ENCODE peak calls at places on chromosome 14, in five cellular contexts. One of them, this sample, is unnamed. For H3K4me1, the result is how much of the 10 kb centered on the place peaks cover.

GRCh38 chr14:48341069-48341468 is 665.7 kb upstream of the MDGA2 start:
- DNase-seq in effector memory CD4-positive, alpha-beta T cell: no peak
- DNase-seq in IMR-90: no peak
- DNase-seq in aorta: no peak
- DNase-seq in lung: no peak
- DNase-seq in this sample: no peak

GRCh38 chr14:64112859-64113258 is 181.3 kb downstream of the ESR2 start:
- DNase-seq in effector memory CD4-positive, alpha-beta T cell: no peak
- DNase-seq in IMR-90: no peak
- DNase-seq in aorta: no peak
- DNase-seq in lung: no peak
- DNase-seq in this sample: no peak

GRCh38 chr14:68000516-68000915 is 180.9 kb downstream of the RAD51B start:
- DNase-seq in effector memory CD4-positive, alpha-beta T cell: no peak
- DNase-seq in IMR-90: no peak
- DNase-seq in aorta: no peak
- DNase-seq in lung: no peak
- DNase-seq in this sample: no peak

GRCh38 chr14:88831285-88831684 is 6.8 kb downstream of the TTC8 start:
- DNase-seq in effector memory CD4-positive, alpha-beta T cell: no peak
- DNase-seq in IMR-90: peak
- DNase-seq in aorta: no peak
- DNase-seq in lung: no peak
- DNase-seq in this sample: no peak

GRCh38 chr14:61300209-61300608 is 19.1 kb upstream of the TMEM30B start:
- DNase-seq in effector memory CD4-positive, alpha-beta T cell: no peak
- DNase-seq in IMR-90: no peak
- DNase-seq in aorta: no peak
- DNase-seq in lung: no peak
- DNase-seq in this sample: no peak

GRCh38 chr14:96095581-96096476 is 56.7 kb downstream of the C14orf132 start:
- DNase-seq in effector memory CD4-positive, alpha-beta T cell: no peak
- DNase-seq in IMR-90: peak
- DNase-seq in aorta: peak
- DNase-seq in lung: peak
- DNase-seq in this sample: no peak

GRCh38 chr14:102663031-102663430 is 70.6 kb downstream of the RCOR1 start:
- DNase-seq in effector memory CD4-positive, alpha-beta T cell: no peak
- DNase-seq in IMR-90: no peak
- DNase-seq in aorta: no peak
- DNase-seq in lung: no peak
- DNase-seq in this sample: no peak

GRCh38 chr14:50263321-50263720 is 31.9 kb upstream of the SOS2 start:
- DNase-seq in effector memory CD4-positive, alpha-beta T cell: no peak
- DNase-seq in IMR-90: no peak
- DNase-seq in aorta: no peak
- DNase-seq in lung: no peak
- DNase-seq in this sample: no peak

GRCh38 chr14:30656190-30656632 is 34.1 kb downstream of the SCFD1 start:
- DNase-seq in effector memory CD4-positive, alpha-beta T cell: peak
- DNase-seq in IMR-90: peak
- DNase-seq in aorta: no peak
- DNase-seq in lung: no peak
- DNase-seq in this sample: peak

GRCh38 chr14:62097072-62097471 is 334.9 kb downstream of the SNAPC1 start:
- DNase-seq in effector memory CD4-positive, alpha-beta T cell: no peak
- DNase-seq in IMR-90: peak
- DNase-seq in aorta: no peak
- DNase-seq in lung: no peak
- DNase-seq in this sample: no peak

GRCh38 chr14:49461529-49462401 is 124.4 kb downstream of the RPS29 start:
- DNase-seq in effector memory CD4-positive, alpha-beta T cell: peak
- DNase-seq in IMR-90: peak
- DNase-seq in aorta: no peak
- DNase-seq in lung: peak
- DNase-seq in this sample: peak

GRCh38 chr14:91164676-91165075 is 50.8 kb downstream of the DGLUCY start:
- DNase-seq in effector memory CD4-positive, alpha-beta T cell: no peak
- DNase-seq in IMR-90: no peak
- DNase-seq in aorta: no peak
- DNase-seq in lung: peak
- DNase-seq in this sample: no peak

GRCh38 chr14:62077676-62078261 is 315.5 kb downstream of the SNAPC1 start:
- DNase-seq in effector memory CD4-positive, alpha-beta T cell: no peak
- DNase-seq in IMR-90: no peak
- DNase-seq in aorta: no peak
- DNase-seq in lung: no peak
- DNase-seq in this sample: peak

GRCh38 chr14:50740858-50741257 is 72.8 kb upstream of the SAV1 start:
- DNase-seq in effector memory CD4-positive, alpha-beta T cell: no peak
- DNase-seq in IMR-90: no peak
- DNase-seq in aorta: no peak
- DNase-seq in lung: no peak
- DNase-seq in this sample: no peak

GRCh38 chr14:101179691-101180211 is 276.2 kb upstream of the RTL1 start:
- DNase-seq in effector memory CD4-positive, alpha-beta T cell: no peak
- DNase-seq in IMR-90: no peak
- DNase-seq in aorta: no peak
- DNase-seq in lung: peak
- DNase-seq in this sample: no peak

GRCh38 chr14:106200539-106201310 is 674.3 kb downstream of the TMEM121 start:
- DNase-seq in effector memory CD4-positive, alpha-beta T cell: no peak
- DNase-seq in IMR-90: no peak
- DNase-seq in aorta: no peak
- DNase-seq in lung: no peak
- DNase-seq in this sample: peak

GRCh38 chr14:73474952-73475351 is 15.8 kb upstream of the RIOX1 start:
- DNase-seq in effector memory CD4-positive, alpha-beta T cell: no peak
- DNase-seq in IMR-90: no peak
- DNase-seq in aorta: no peak
- DNase-seq in lung: no peak
- DNase-seq in this sample: no peak

GRCh38 chr14:60058087-60058486 is 33.6 kb upstream of the PCNX4 start:
- DNase-seq in effector memory CD4-positive, alpha-beta T cell: no peak
- DNase-seq in IMR-90: no peak
- DNase-seq in aorta: no peak
- DNase-seq in lung: no peak
- DNase-seq in this sample: no peak

GRCh38 chr14:67186369-67186768 is 2.9 kb upstream of the GARIN2 start:
- DNase-seq in effector memory CD4-positive, alpha-beta T cell: no peak
- DNase-seq in IMR-90: no peak
- DNase-seq in aorta: no peak
- DNase-seq in lung: no peak
- DNase-seq in this sample: no peak

GRCh38 chr14:97350894-97351713 is 553.9 kb downstream of the VRK1 start:
- DNase-seq in effector memory CD4-positive, alpha-beta T cell: no peak
- DNase-seq in IMR-90: no peak
- DNase-seq in aorta: no peak
- DNase-seq in lung: no peak
- DNase-seq in this sample: no peak

GRCh38 chr14:35337557-35338255 is 45.5 kb downstream of the PSMA6 start:
- DNase-seq in effector memory CD4-positive, alpha-beta T cell: no peak
- DNase-seq in IMR-90: no peak
- DNase-seq in aorta: no peak
- DNase-seq in lung: peak
- DNase-seq in this sample: no peak

GRCh38 chr14:35335388-35336092 is 43.4 kb downstream of the PSMA6 start:
- DNase-seq in effector memory CD4-positive, alpha-beta T cell: no peak
- DNase-seq in IMR-90: no peak
- DNase-seq in aorta: no peak
- DNase-seq in lung: no peak
- DNase-seq in this sample: no peak

GRCh38 chr14:35338731-35339405 is 46.7 kb downstream of the PSMA6 start:
- DNase-seq in effector memory CD4-positive, alpha-beta T cell: no peak
- DNase-seq in IMR-90: no peak
- DNase-seq in aorta: no peak
- DNase-seq in lung: no peak
- DNase-seq in this sample: no peak

GRCh38 chr14:35336171-35337073 is 44.2 kb downstream of the PSMA6 start:
- DNase-seq in effector memory CD4-positive, alpha-beta T cell: no peak
- DNase-seq in IMR-90: peak
- DNase-seq in aorta: peak
- DNase-seq in lung: peak
- DNase-seq in this sample: no peak

DNA sequence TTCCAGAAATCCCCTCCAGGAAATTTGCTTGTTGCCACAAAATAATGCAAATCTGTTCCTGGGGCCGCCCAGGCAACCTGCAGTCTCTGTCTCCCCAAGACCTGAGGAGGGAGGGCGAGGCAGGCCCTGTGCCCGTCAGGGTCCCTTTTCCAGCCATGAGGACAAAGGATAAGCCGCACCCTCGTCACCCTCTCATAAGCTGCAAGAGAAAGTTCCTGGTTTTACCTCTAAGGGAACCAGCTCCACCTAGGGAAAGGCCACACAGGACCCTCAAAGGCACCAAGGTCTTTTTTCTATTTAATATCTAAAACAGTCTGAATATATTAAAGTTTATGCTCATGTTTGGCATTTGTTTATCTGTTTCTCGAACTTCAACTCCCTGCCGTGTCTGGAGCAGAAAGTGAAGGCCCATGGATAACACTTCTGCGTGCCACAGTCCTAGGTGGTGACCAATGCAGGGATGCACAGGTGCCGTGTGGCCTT is 44.9 kb downstream of the PSMA6 start:
- DNase-seq in effector memory CD4-positive, alpha-beta T cell: no peak
- DNase-seq in IMR-90: no peak
- DNase-seq in aorta: no peak
- DNase-seq in lung: no peak
- DNase-seq in this sample: no peak
- H3K4me1 ChIP-seq in effector memory CD4-positive, alpha-beta T cell: under half
- H3K4me1 ChIP-seq in IMR-90: under half
- H3K4me1 ChIP-seq in aorta: under half
- H3K4me1 ChIP-seq in lung: under half
- H3K4me1 ChIP-seq in this sample: under half

DNA sequence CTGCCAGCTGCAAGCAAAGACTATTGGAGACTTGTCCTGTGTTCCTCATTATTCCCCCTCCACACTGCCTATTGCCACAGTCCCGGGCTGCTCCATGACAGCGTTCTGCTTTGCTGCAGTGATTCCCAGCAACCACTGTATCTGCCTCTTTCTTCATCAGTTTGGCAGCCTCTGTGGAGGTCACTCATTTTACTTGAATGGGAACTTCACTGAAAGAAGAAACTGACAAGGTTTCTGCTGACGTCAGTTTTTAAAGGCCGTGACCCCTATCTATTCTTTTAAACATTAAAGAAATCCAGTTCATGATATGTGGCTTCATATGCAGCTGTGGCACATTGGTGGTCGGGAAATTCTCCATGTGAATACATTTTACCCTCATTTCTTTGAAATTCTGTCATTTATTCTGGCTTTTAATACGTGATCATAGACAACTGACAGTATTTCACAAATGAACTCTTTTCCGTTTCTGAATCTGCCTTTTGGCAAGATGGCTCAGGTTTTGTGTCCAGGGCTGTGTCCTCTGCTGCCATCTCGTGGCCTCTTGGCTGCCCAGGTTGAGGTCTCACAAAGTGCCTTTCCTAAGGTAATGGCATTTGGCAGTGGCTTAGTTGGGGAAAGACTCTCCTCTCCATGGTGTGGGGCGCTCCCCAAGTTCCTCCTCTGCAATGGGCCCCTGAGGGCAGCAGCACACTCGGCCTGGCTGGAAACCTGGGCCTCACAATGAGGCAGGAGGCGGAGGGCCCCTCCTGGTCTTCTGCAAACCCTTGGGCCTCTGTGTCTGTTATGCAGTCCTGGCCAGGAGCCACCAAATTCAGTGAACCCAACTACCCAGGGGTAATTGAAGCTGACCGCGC is 5.9 kb downstream of the TMEM253 start:
- DNase-seq in effector memory CD4-positive, alpha-beta T cell: peak
- DNase-seq in IMR-90: peak
- DNase-seq in aorta: peak
- DNase-seq in lung: peak
- DNase-seq in this sample: peak
- H3K4me1 ChIP-seq in effector memory CD4-positive, alpha-beta T cell: under half
- H3K4me1 ChIP-seq in IMR-90: under half
- H3K4me1 ChIP-seq in aorta: under half
- H3K4me1 ChIP-seq in lung: under half
- H3K4me1 ChIP-seq in this sample: under half

DNA sequence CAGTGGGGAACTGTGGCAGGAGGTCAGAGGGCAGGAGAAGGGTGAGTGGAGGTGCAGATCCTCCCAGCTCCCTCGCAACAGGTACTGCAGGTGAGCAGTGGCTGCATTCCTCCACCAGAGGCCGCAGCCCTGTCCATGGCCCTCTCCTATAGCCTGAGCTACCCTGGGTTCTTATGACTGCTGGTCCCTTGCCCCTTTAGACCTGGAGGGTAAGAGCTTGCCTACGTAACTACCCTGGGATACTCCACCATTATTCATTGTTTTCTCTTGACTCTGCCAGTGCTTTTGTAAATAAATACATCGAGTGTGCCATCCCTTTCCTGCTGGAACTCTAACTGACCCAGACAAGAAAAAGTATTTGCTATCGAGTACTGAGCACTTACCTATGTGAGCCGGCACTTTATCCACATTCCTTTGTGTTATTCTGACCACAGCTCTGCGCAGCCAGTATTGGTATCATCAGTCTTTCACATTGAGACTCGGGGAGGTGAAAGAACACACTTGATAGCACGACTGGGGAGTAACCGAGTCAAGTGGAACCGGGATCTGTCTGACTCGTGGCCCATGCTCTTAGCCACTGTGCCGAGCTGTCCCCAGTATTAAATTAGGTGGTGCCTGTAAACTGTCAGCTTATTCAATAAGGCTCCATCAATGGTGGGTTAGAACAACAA is 38.5 kb downstream of the LTBP2 start:
- DNase-seq in effector memory CD4-positive, alpha-beta T cell: no peak
- DNase-seq in IMR-90: no peak
- DNase-seq in aorta: peak
- DNase-seq in lung: no peak
- DNase-seq in this sample: no peak
- H3K4me1 ChIP-seq in effector memory CD4-positive, alpha-beta T cell: under half
- H3K4me1 ChIP-seq in IMR-90: half or more
- H3K4me1 ChIP-seq in aorta: under half
- H3K4me1 ChIP-seq in lung: under half
- H3K4me1 ChIP-seq in this sample: under half

DNA sequence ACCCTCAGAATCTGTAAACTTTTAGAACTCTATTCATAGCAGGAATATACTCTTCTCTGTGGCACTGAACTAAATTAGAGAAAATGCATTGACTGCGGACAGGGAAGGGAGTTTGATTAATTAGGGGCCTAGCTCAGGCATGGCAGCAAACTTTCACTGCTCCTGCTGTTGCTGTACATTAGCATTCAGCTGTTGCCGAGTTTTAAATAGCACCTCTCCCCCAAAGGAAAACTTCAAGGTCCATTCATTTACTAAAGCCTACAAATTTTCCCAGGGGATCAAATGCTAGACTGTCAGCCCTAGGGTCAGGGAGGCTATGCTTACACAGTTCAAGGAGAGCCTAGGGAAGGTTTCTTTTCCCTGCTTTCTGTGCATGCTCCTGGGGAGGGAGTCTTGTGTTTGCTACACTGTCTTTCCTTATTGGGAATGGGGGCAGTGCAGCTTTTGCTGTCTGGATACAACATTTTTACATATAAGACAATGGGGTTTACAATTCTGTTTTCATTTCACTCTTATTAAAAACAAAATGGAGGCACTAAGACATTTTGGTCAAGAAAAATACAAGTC is 60.0 kb upstream of the GZMB start:
- DNase-seq in effector memory CD4-positive, alpha-beta T cell: no peak
- DNase-seq in IMR-90: no peak
- DNase-seq in aorta: no peak
- DNase-seq in lung: no peak
- DNase-seq in this sample: no peak
- H3K4me1 ChIP-seq in effector memory CD4-positive, alpha-beta T cell: under half
- H3K4me1 ChIP-seq in IMR-90: under half
- H3K4me1 ChIP-seq in aorta: under half
- H3K4me1 ChIP-seq in lung: under half
- H3K4me1 ChIP-seq in this sample: under half